ENCODE peak calls at places on chromosomes 2 and 18, in eight cellular contexts. C, I, L, F, M, D, Y and Q are unnamed samples.

GRCh38 chr2:54610700-54611099 is 112.8 kb upstream of the EML6 start:
- DNase-seq in C (no peak), I (no peak), L (no peak), F (peak), M (no peak), D (no peak), Y (no peak), Q (no peak)

GRCh38 chr2:219440388-219441256 is 6.0 kb downstream of the SPEG start:
- DNase-seq in C (no peak), I (no peak), L (no peak), F (peak), M (no peak), D (no peak), Y (no peak), Q (no peak)

GRCh38 chr2:148358375-148358774 is 286.2 kb upstream of the EPC2 start:
- DNase-seq in C (no peak), I (no peak), L (no peak), F (no peak), M (no peak), D (no peak), Y (no peak), Q (no peak)

GRCh38 chr18:79904357-79905147 is 46.9 kb downstream of the SLC66A2 start:
- DNase-seq in C (no peak), I (no peak), L (no peak), F (no peak), M (no peak), D (no peak), Y (no peak), Q (no peak)

GRCh38 chr2:173205375-173205774 is 129.7 kb downstream of the MAP3K20 start:
- DNase-seq in C (no peak), I (peak), L (no peak), F (peak), M (no peak), D (no peak), Y (no peak), Q (no peak)

GRCh38 chr2:128280901-128281321 is 37.8 kb downstream of the HS6ST1 start:
- DNase-seq in C (no peak), I (no peak), L (no peak), F (no peak), M (no peak), D (no peak), Y (no peak), Q (no peak)

GRCh38 chr2:39380525-39381150 is 56.4 kb downstream of the MAP4K3 start:
- DNase-seq in C (no peak), I (no peak), L (no peak), F (peak), M (no peak), D (no peak), Y (no peak), Q (no peak)

GRCh38 chr2:157339965-157340655 is 14.5 kb upstream of the ERMN start:
- DNase-seq in C (peak), I (peak), L (no peak), F (peak), M (no peak), D (no peak), Y (no peak), Q (no peak)

GRCh38 chr2:160232905-160233475 is 32.9 kb upstream of the ITGB6 start:
- DNase-seq in C (no peak), I (no peak), L (no peak), F (no peak), M (no peak), D (no peak), Y (no peak), Q (no peak)

GRCh38 chr2:190110131-190110530 is 47.6 kb upstream of the MSTN start:
- DNase-seq in C (no peak), I (no peak), L (no peak), F (peak), M (no peak), D (no peak), Y (no peak), Q (no peak)

GRCh38 chr18:62776066-62776570 is 60.8 kb downstream of the PHLPP1 start:
- DNase-seq in C (no peak), I (no peak), L (no peak), F (no peak), M (no peak), D (no peak), Y (no peak), Q (no peak)

GRCh38 chr2:163259489-163259888 is 420.9 kb upstream of the KCNH7 start:
- DNase-seq in C (no peak), I (no peak), L (no peak), F (no peak), M (no peak), D (no peak), Y (no peak), Q (no peak)

GRCh38 chr2:215681799-215682594 is 246.1 kb upstream of the FN1 start:
- DNase-seq in C (no peak), I (no peak), L (no peak), F (no peak), M (no peak), D (no peak), Y (no peak), Q (no peak)

GRCh38 chr2:29596584-29596983 is 324.8 kb downstream of the ALK start:
- DNase-seq in C (no peak), I (no peak), L (no peak), F (no peak), M (no peak), D (no peak), Y (no peak), Q (no peak)

GRCh38 chr2:134244091-134244490 is 9.8 kb upstream of the MGAT5 start:
- DNase-seq in C (no peak), I (no peak), L (no peak), F (peak), M (no peak), D (no peak), Y (no peak), Q (no peak)

GRCh38 chr2:97961534-97961933 is 34.2 kb downstream of the TMEM131 start:
- DNase-seq in C (no peak), I (no peak), L (no peak), F (no peak), M (no peak), D (no peak), Y (no peak), Q (no peak)

GRCh38 chr2:64595397-64596160 is 58.1 kb downstream of the SERTAD2 start:
- DNase-seq in C (peak), I (no peak), L (no peak), F (peak), M (no peak), D (no peak), Y (no peak), Q (no peak)

GRCh38 chr18:73669299-73669698 is 478.3 kb downstream of the FBXO15 start:
- DNase-seq in C (peak), I (no peak), L (no peak), F (no peak), M (no peak), D (no peak), Y (no peak), Q (no peak)

GRCh38 chr2:134207589-134208209 is 46.2 kb upstream of the MGAT5 start:
- DNase-seq in C (peak), I (no peak), L (no peak), F (peak), M (peak), D (peak), Y (peak), Q (no peak)